ENCODE peak calls at places on chromosome 7, in ten cellular contexts. F is activated naive CD8-positive, alpha-beta T cell treated with anti-CD3 and anti-CD28 coated beads, Interleukin-2, amount 50 U/mL, for 24 hours; N is stimulated activated CD4-positive, alpha-beta T cell treated with anti-CD3 and anti-CD28 coated beads, Interleukin-1b, Interleukin-23, amount 100 ng/mL, for 1 hour; A is lower leg skin; O is non-pigmented ciliary epithelial cell; I is iris pigment epithelial cell; V is SK-MEL-5; Y is NCI-H1105; J is NCI-H187; C is nephron progenitor cell. H is an unnamed sample.

GRCh38 chr7:100902638-100903037 is 7.0 kb upstream of the ACHE start:
- DNase-seq in C (no peak), I (no peak), J (no peak), F (no peak), O (no peak), V (no peak), N (no peak), Y (no peak), A (no peak), H (no peak)

GRCh38 chr7:2471396-2471795 is 4.8 kb downstream of the GRIFIN start:
- DNase-seq in J (peak; percentile 24), C (no peak), N (no peak), O (no peak), F (no peak), Y (no peak), A (no peak), I (no peak), V (no peak), H (no peak)

GRCh38 chr7:74256446-74257408 is 2.5 kb upstream of the RFC2 start:
- DNase-seq in J (no peak), O (no peak), A (no peak), F (no peak), V (no peak), N (no peak), Y (no peak), C (no peak), I (peak; percentile 70), H (no peak)

GRCh38 chr7:115724400-115725056 is 306.0 kb downstream of the TFEC start:
- DNase-seq in N (no peak), I (no peak), A (no peak), C (no peak), J (peak; percentile 65), V (no peak), F (no peak), O (no peak), Y (peak; percentile 87), H (no peak)

GRCh38 chr7:139620676-139621344 is 97.3 kb downstream of the CLEC2L start:
- DNase-seq in Y (peak; percentile 21), I (peak; percentile 28), F (peak; percentile 74), C (peak; percentile 62), A (no peak), O (no peak), N (no peak), J (peak; percentile 21), V (peak; percentile 77), H (no peak)

GRCh38 chr7:159094919-159095915 is 49.5 kb downstream of the VIPR2 start:
- DNase-seq in I (no peak), V (no peak), N (no peak), A (peak; percentile 71), Y (no peak), O (no peak), C (no peak), J (no peak), F (no peak), H (no peak)

GRCh38 chr7:2736411-2736914 is 48.5 kb downstream of the AMZ1 start:
- DNase-seq in N (no peak), O (no peak), I (no peak), C (no peak), Y (no peak), A (peak; percentile 65), F (no peak), V (no peak), J (no peak), H (no peak)

GRCh38 chr7:132428247-132428919 is 147.9 kb downstream of the PLXNA4 start:
- DNase-seq in Y (no peak), A (no peak), O (no peak), J (no peak), V (no peak), N (no peak), I (no peak), F (no peak), C (no peak), H (no peak)

GRCh38 chr7:105532709-105533460 is 884 bp downstream of the RINT1 start:
- DNase-seq in N (no peak), V (no peak), J (no peak), A (no peak), C (no peak), I (no peak), Y (no peak), O (no peak), F (no peak), H (no peak)

GRCh38 chr7:45980973-45981372 is 59.9 kb upstream of the IGFBP3 start:
- DNase-seq in J (no peak), F (no peak), N (no peak), V (no peak), Y (no peak), O (no peak), I (no peak), C (no peak), A (no peak), H (no peak)

GRCh38 chr7:23863209-23863798 is 153.3 kb downstream of the STK31 start:
- DNase-seq in F (peak; percentile 14), Y (peak; percentile 50), V (peak; percentile 65), J (peak; percentile 12), C (peak; percentile 7), I (peak; percentile 49), N (no peak), O (peak; percentile 26), A (no peak), H (no peak)

GRCh38 chr7:27560706-27561235 is 101.9 kb downstream of the HIBADH start:
- DNase-seq in A (no peak), J (no peak), N (no peak), Y (no peak), F (no peak), C (no peak), V (peak; percentile 61), I (peak; percentile 92), O (peak; percentile 74), H (no peak)

GRCh38 chr7:34263168-34263567 is 357.8 kb downstream of the BMPER start:
- DNase-seq in N (no peak), C (no peak), I (no peak), J (no peak), F (no peak), O (no peak), V (no peak), Y (no peak), A (no peak), H (no peak)

GRCh38 chr7:44735403-44736165 is 13.1 kb upstream of the ZMIZ2 start:
- DNase-seq in N (no peak), J (no peak), I (peak; percentile 98), C (no peak), F (peak; percentile 50), A (no peak), Y (no peak), V (peak; percentile 65), O (peak; percentile 97), H (no peak)

GRCh38 chr7:134371536-134371935 is 54.8 kb upstream of the SLC35B4 start:
- DNase-seq in F (no peak), J (no peak), A (no peak), O (no peak), V (no peak), I (no peak), C (no peak), Y (no peak), N (no peak), H (no peak)

GRCh38 chr7:157310676-157311185 is 26.1 kb upstream of the DNAJB6 start:
- DNase-seq in V (no peak), F (no peak), O (no peak), C (no peak), J (no peak), Y (no peak), I (peak; percentile 22), A (no peak), N (no peak), H (no peak)

GRCh38 chr7:122255454-122255853 is 49.1 kb downstream of the FEZF1 start:
- DNase-seq in Y (no peak), C (no peak), I (no peak), J (no peak), A (no peak), F (no peak), N (no peak), O (no peak), V (no peak), H (no peak)

GRCh38 chr7:128922496-128923410 is 12.2 kb upstream of the KCP start:
- DNase-seq in N (no peak), I (no peak), V (no peak), J (no peak), A (peak; percentile 70), O (no peak), Y (no peak), C (no peak), F (no peak), H (no peak)

GRCh38 chr7:2607122-2607912 is 24.5 kb upstream of the TTYH3 start:
- DNase-seq in N (no peak), O (no peak), I (no peak), Y (no peak), J (no peak), V (peak; percentile 46), C (no peak), F (no peak), A (peak; percentile 95), H (no peak)

GRCh38 chr7:86814980-86815379 is 171.3 kb downstream of the GRM3 start:
- DNase-seq in O (no peak), F (no peak), J (no peak), A (no peak), N (no peak), I (peak; percentile 10), V (peak; percentile 72), C (peak; percentile 11), Y (peak; percentile 12), H (no peak)

GRCh38 chr7:132270517-132270916 is 305.8 kb downstream of the PLXNA4 start:
- DNase-seq in A (no peak), F (no peak), I (peak; percentile 5), V (peak; percentile 11), N (no peak), C (peak; percentile 50), O (no peak), Y (no peak), J (no peak), H (no peak)

GRCh38 chr7:107969856-107970255 is 33.1 kb downstream of the LAMB1 start:
- DNase-seq in V (no peak), O (no peak), I (no peak), C (no peak), N (no peak), F (no peak), A (peak; percentile 86), Y (no peak), J (no peak), H (no peak)

GRCh38 chr7:129671276-129671675 is 59.8 kb downstream of the NRF1 start:
- DNase-seq in I (no peak), N (no peak), A (no peak), C (no peak), O (no peak), V (no peak), J (no peak), F (no peak), Y (no peak), H (no peak)

GRCh38 chr7:131424219-131424822 is 96.6 kb downstream of the MKLN1 start:
- DNase-seq in I (peak; percentile 44), A (no peak), Y (peak; percentile 27), C (no peak), V (peak; percentile 75), O (no peak), N (no peak), J (no peak), F (no peak), H (no peak)

GRCh38 chr7:22354462-22354861 is 2.5 kb downstream of the RAPGEF5 start:
- DNase-seq in Y (no peak), N (no peak), F (no peak), O (no peak), V (no peak), J (no peak), C (no peak), I (no peak), A (no peak), H (no peak)

GRCh38 chr7:108253275-108254044 is 123.3 kb upstream of the LAMB4 start:
- DNase-seq in C (no peak), N (no peak), Y (no peak), I (peak; percentile 48), O (no peak), F (no peak), A (no peak), J (no peak), V (no peak), H (no peak)

GRCh38 chr7:129205987-129206785 is 17.8 kb downstream of the SMO start:
- DNase-seq in N (no peak), F (no peak), C (no peak), O (no peak), V (no peak), I (no peak), J (no peak), A (no peak), Y (no peak), H (no peak)

GRCh38 chr7:111841596-111842209 is 279.4 kb upstream of the IMMP2L start:
- DNase-seq in A (no peak), J (no peak), F (no peak), I (no peak), V (no peak), O (no peak), N (no peak), Y (no peak), C (no peak), H (no peak)

H was measured in cortex of kidney.